ENCODE peak calls at places on chromosomes 16 and 17, in ten cellular contexts. R is CD8-positive, alpha-beta memory T cell; X is lung; Z is mesenchymal stem cell; I is thoracic aorta; W is uterus; O is HAP-1; B is colonic mucosa; F is left lung; A is Peyer's patch. M is an unnamed sample. For H3K4me1 and H3K9me3, the result is how much of the 10 kb centered on the place peaks cover.

GRCh38 chr16:86768231-86768791 is 190.0 kb downstream of the FOXL1 start:
- DNase-seq in R (no peak), X (no peak), Z (no peak), I (no peak), W (no peak), O (no peak), B (no peak), F (no peak), A (no peak), M (no peak)

GRCh38 chr16:11602321-11602720 is 15.6 kb upstream of the LITAF start:
- DNase-seq in R (no peak), X (no peak), Z (no peak), I (no peak), W (no peak), O (no peak), B (no peak), F (no peak), A (no peak), M (no peak)

GRCh38 chr17:74760404-74761105 is 12.1 kb downstream of the NHERF1 start:
- DNase-seq in R (no peak), X (no peak), Z (no peak), I (no peak), W (no peak), O (peak), B (no peak), F (no peak), A (no peak), M (no peak)

GRCh38 chr17:20142268-20142667 is 133.1 kb downstream of the SPECC1 start:
- DNase-seq in R (no peak), X (no peak), Z (no peak), I (no peak), W (no peak), O (no peak), B (no peak), F (no peak), A (no peak), M (no peak)

GRCh38 chr16:79651363-79651762 is 50.8 kb upstream of the MAF start:
- DNase-seq in R (no peak), X (peak), Z (peak), I (peak), W (peak), O (no peak), B (peak), F (peak), A (peak), M (no peak)

GRCh38 chr17:41196068-41196467 is 6.4 kb downstream of the KRTAP9-1 start:
- DNase-seq in R (no peak), X (no peak), Z (no peak), I (no peak), W (no peak), O (no peak), B (no peak), F (no peak), A (no peak), M (no peak)

GRCh38 chr16:22670551-22670970 is 143.4 kb upstream of the HS3ST2 start:
- DNase-seq in R (no peak), X (no peak), Z (no peak), I (no peak), W (no peak), O (peak), B (no peak), F (no peak), A (no peak), M (no peak)

GRCh38 chr17:64356304-64356686 is 34.4 kb downstream of the PECAM1 start:
- DNase-seq in R (no peak), X (no peak), Z (no peak), I (no peak), W (no peak), O (no peak), B (no peak), F (no peak), A (no peak), M (no peak)

GRCh38 chr16:48117217-48118105 is 38.3 kb downstream of the ABCC12 start:
- DNase-seq in R (peak), X (peak), Z (peak), I (no peak), W (no peak), O (peak), B (peak), F (no peak), A (peak), M (no peak)

GRCh38 chr17:44095647-44096496 is 25.3 kb downstream of the G6PC3 start:
- DNase-seq in R (no peak), X (peak), Z (peak), I (no peak), W (peak), O (peak), B (peak), F (peak), A (peak), M (no peak)

GRCh38 chr17:67293251-67294203 is 48.5 kb upstream of the HELZ start:
- DNase-seq in R (peak), X (peak), Z (peak), I (no peak), W (peak), O (peak), B (peak), F (peak), A (peak), M (no peak)

GRCh38 chr17:78390241-78391050 is 12.0 kb downstream of the PGS1 start:
- DNase-seq in R (no peak), X (no peak), Z (peak), I (no peak), W (peak), O (no peak), B (no peak), F (no peak), A (no peak), M (no peak)

GRCh38 chr16:89782489-89782888 is 34.0 kb downstream of the FANCA start:
- DNase-seq in R (no peak), X (no peak), Z (no peak), I (no peak), W (no peak), O (no peak), B (no peak), F (no peak), A (no peak), M (no peak)

GRCh38 chr16:84253173-84253572 is 13.4 kb upstream of the KCNG4 start:
- DNase-seq in R (no peak), X (no peak), Z (no peak), I (no peak), W (no peak), O (no peak), B (no peak), F (no peak), A (no peak), M (no peak)

GRCh38 chr16:3193221-3194212 is 5.5 kb downstream of the OR1F1 start:
- DNase-seq in R (no peak), X (no peak), Z (no peak), I (no peak), W (no peak), O (no peak), B (no peak), F (no peak), A (no peak), M (no peak)

GRCh38 chr17:45197555-45198334 is 23.9 kb upstream of the FMNL1 start:
- DNase-seq in R (peak), X (peak), Z (peak), I (peak), W (peak), O (peak), B (peak), F (peak), A (peak), M (peak)

GRCh38 chr16:71927383-71927782 is 32.1 kb downstream of the IST1 start:
- DNase-seq in R (no peak), X (peak), Z (peak), I (peak), W (peak), O (peak), B (peak), F (no peak), A (peak), M (no peak)

GRCh38 chr17:33284022-33284421 is 9.1 kb downstream of the ASIC2 start:
- DNase-seq in R (no peak), X (no peak), Z (peak), I (peak), W (peak), O (no peak), B (peak), F (peak), A (peak), M (no peak)

GRCh38 chr16:80806957-80807356 is 2.6 kb upstream of the CDYL2 start:
- DNase-seq in R (no peak), X (no peak), Z (peak), I (no peak), W (no peak), O (no peak), B (no peak), F (no peak), A (no peak), M (no peak)

GRCh38 chr17:49067163-49067562 is 65.4 kb upstream of the B4GALNT2 start:
- DNase-seq in R (no peak), X (no peak), Z (no peak), I (no peak), W (no peak), O (no peak), B (no peak), F (no peak), A (no peak), M (no peak)

GRCh38 chr17:38464251-38464722 is 36.0 kb downstream of the ARHGAP23 start:
- DNase-seq in R (no peak), X (no peak), Z (no peak), I (peak), W (peak), O (no peak), B (no peak), F (no peak), A (no peak), M (no peak)

GRCh38 chr16:886084-886543 is 84.7 kb downstream of the LMF1 start:
- DNase-seq in R (no peak), X (no peak), Z (peak), I (no peak), W (no peak), O (no peak), B (no peak), F (peak), A (no peak), M (no peak)

GRCh38 chr17:46832945-46833839 is 14.7 kb upstream of the WNT3 start:
- DNase-seq in R (no peak), X (no peak), Z (no peak), I (no peak), W (no peak), O (no peak), B (no peak), F (no peak), A (no peak), M (no peak)

GRCh38 chr17:68860941-68861340 is 94.3 kb downstream of the ABCA8 start:
- DNase-seq in R (no peak), X (no peak), Z (no peak), I (no peak), W (no peak), O (no peak), B (no peak), F (no peak), A (no peak), M (no peak)

GRCh38 chr17:75925912-75926311 is 14.9 kb downstream of the FBF1 start:
- DNase-seq in R (no peak), X (no peak), Z (no peak), I (no peak), W (no peak), O (no peak), B (no peak), F (no peak), A (no peak), M (no peak)

GRCh38 chr16:53821487-53821886 is 117.5 kb downstream of the FTO start:
- DNase-seq in R (no peak), X (no peak), Z (peak), I (no peak), W (no peak), O (no peak), B (no peak), F (no peak), A (no peak), M (no peak)

GRCh38 chr16:71919033-71919432 is 23.7 kb downstream of the IST1 start:
- DNase-seq in R (no peak), X (no peak), Z (no peak), I (no peak), W (no peak), O (no peak), B (no peak), F (no peak), A (no peak), M (no peak)

GRCh38 chr17:2025622-2026309 is 632 bp upstream of the RTN4RL1 start:
- DNase-seq in R (no peak), X (peak), Z (peak), I (no peak), W (peak), O (peak), B (peak), F (peak), A (peak), M (no peak)

GRCh38 chr16:75256059-75256870 is 4.8 kb upstream of the BCAR1 start:
- DNase-seq in R (no peak), X (no peak), Z (peak), I (no peak), W (peak), O (no peak), B (no peak), F (peak), A (no peak), M (no peak)

GRCh38 chr16:27798241-27798640 is 248.3 kb downstream of the KATNIP start:
- DNase-seq in R (no peak), X (no peak), Z (no peak), I (no peak), W (no peak), O (no peak), B (no peak), F (no peak), A (no peak), M (no peak)

GRCh38 chr17:40019140-40019991 is 4.1 kb downstream of the CSF3 start:
- DNase-seq in R (no peak), X (no peak), Z (no peak), I (no peak), W (peak), O (no peak), B (no peak), F (no peak), A (no peak), M (no peak)
- H3K4me3 ChIP-seq in R (no peak), X (no peak), Z (peak), I (no peak), W (no peak), O (no peak), B (no peak), F (no peak), A (no peak), M (no peak)

GRCh38 chr17:77361986-77362620 is 221.3 kb downstream of the SEC14L1 start:
- DNase-seq in R (no peak), X (no peak), Z (no peak), I (no peak), W (no peak), O (no peak), B (no peak), F (no peak), A (peak), M (no peak)
- H3K4me1 ChIP-seq in R (half or more), X (under half), Z (under half), I (under half), W (under half), O (under half), B (under half), F (half or more), A (under half), M (under half)

GRCh38 chr16:24572069-24572468 is 32.7 kb downstream of the RBBP6 start:
- DNase-seq in R (no peak), X (no peak), Z (no peak), I (no peak), W (no peak), O (no peak), B (no peak), F (no peak), A (no peak), M (no peak)

GRCh38 chr16:24562811-24563210 is 23.4 kb downstream of the RBBP6 start:
- DNase-seq in R (no peak), X (no peak), Z (no peak), I (no peak), W (no peak), O (no peak), B (no peak), F (no peak), A (no peak), M (no peak)

GRCh38 chr16:24573141-24573540 is 33.8 kb downstream of the RBBP6 start:
- DNase-seq in R (no peak), X (no peak), Z (no peak), I (no peak), W (no peak), O (no peak), B (no peak), F (no peak), A (no peak), M (no peak)

GRCh38 chr16:24568392-24568791 is 29.0 kb downstream of the RBBP6 start:
- DNase-seq in R (no peak), X (no peak), Z (no peak), I (no peak), W (no peak), O (no peak), B (no peak), F (no peak), A (no peak), M (no peak)
- H3K9me3 ChIP-seq in R (under half), X (under half), Z (under half), I (under half), W (under half), O (under half), B (under half), F (under half), A (under half), M (under half)

GRCh38 chr17:34581446-34582184 is 2.2 kb downstream of the TMEM132E start:
- DNase-seq in R (no peak), X (no peak), Z (no peak), I (no peak), W (no peak), O (no peak), B (no peak), F (no peak), A (no peak), M (no peak)
- H3K4me3 ChIP-seq in R (no peak), X (no peak), Z (no peak), I (peak), W (peak), O (peak), B (peak), F (peak), A (peak), M (no peak)

DNA sequence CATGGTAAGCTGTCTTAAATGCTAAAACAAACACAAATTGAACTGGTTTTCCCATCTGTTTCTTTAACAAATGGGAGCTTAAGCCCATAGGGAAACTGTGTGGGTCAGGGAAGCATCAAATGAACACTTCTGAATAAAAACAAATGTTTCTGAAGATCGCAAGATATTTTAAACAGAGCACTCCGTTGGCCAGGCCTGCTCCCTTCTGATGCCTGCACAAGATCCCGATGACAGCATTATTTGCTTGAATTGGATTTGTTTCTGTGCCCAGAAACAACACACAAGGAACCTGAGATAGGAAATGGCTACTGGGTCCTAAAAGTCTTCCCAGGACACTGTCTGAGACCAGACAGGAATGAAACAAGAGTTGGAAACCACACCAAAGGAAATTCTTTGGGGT is 425.8 kb upstream of the ZFHX3 start:
- DNase-seq in R (no peak), X (no peak), Z (no peak), I (no peak), W (no peak), O (no peak), B (no peak), F (no peak), A (no peak), M (no peak)
- H3K4me1 ChIP-seq in R (under half), X (under half), Z (under half), I (under half), W (under half), O (under half), B (under half), F (under half), A (under half), M (under half)

GRCh38 chr17:27079660-27080059 is 214.3 kb upstream of the WSB1 start:
- DNase-seq in R (no peak), X (no peak), Z (no peak), I (no peak), W (no peak), O (no peak), B (no peak), F (no peak), A (no peak), M (no peak)

GRCh38 chr17:27078296-27078695 is 215.6 kb upstream of the WSB1 start:
- DNase-seq in R (no peak), X (no peak), Z (no peak), I (no peak), W (no peak), O (no peak), B (no peak), F (no peak), A (no peak), M (no peak)

GRCh38 chr17:27082023-27082774 is 211.7 kb upstream of the WSB1 start:
- DNase-seq in R (no peak), X (no peak), Z (no peak), I (no peak), W (no peak), O (no peak), B (no peak), F (no peak), A (no peak), M (no peak)

GRCh38 chr17:27072885-27073284 is 221.0 kb upstream of the WSB1 start:
- DNase-seq in R (no peak), X (no peak), Z (no peak), I (no peak), W (no peak), O (no peak), B (no peak), F (no peak), A (no peak), M (no peak)

GRCh38 chr17:27076814-27077213 is 217.1 kb upstream of the WSB1 start:
- DNase-seq in R (no peak), X (no peak), Z (no peak), I (no peak), W (no peak), O (no peak), B (no peak), F (no peak), A (no peak), M (no peak)
- H3K9me3 ChIP-seq in R (under half), X (under half), Z (under half), I (under half), W (under half), O (under half), B (under half), F (under half), A (under half), M (under half)

GRCh38 chr17:80152057-80152831 is 5.3 kb upstream of the EIF4A3 start:
- DNase-seq in R (no peak), X (no peak), Z (peak), I (no peak), W (no peak), O (no peak), B (no peak), F (no peak), A (no peak), M (no peak)

GRCh38 chr17:80151333-80151732 is 4.4 kb upstream of the EIF4A3 start:
- DNase-seq in R (no peak), X (no peak), Z (peak), I (no peak), W (no peak), O (no peak), B (no peak), F (no peak), A (no peak), M (no peak)

GRCh38 chr17:80153004-80153403 is 6.1 kb upstream of the EIF4A3 start:
- DNase-seq in R (no peak), X (no peak), Z (no peak), I (no peak), W (no peak), O (peak), B (no peak), F (no peak), A (no peak), M (no peak)

GRCh38 chr17:80158846-80159245 is 11.0 kb upstream of the CARD14 start:
- DNase-seq in R (no peak), X (no peak), Z (no peak), I (no peak), W (no peak), O (no peak), B (no peak), F (no peak), A (no peak), M (no peak)

DNA sequence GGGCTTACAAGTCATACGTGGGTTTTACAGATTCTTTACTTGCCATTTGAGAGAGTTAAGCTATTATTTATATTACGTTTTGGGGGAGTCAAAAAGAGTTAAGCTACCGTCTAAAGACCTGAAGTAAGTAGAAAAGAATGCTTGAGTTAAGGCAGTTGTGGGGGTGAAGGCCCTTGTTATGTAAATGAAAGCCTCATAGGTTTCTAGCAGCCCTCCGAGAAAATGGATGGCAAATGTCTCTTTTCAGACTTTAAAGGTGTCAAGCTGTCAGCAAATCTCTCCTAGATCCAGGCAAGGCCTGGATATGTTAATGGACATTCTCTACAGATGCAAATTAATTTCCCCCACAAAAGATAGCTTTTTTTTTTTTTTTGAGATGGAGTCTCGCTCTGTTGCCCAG is 7.2 kb upstream of the EIF4A3 start:
- DNase-seq in R (no peak), X (no peak), Z (no peak), I (no peak), W (no peak), O (peak), B (no peak), F (no peak), A (no peak), M (no peak)
- H3K4me3 ChIP-seq in R (no peak), X (no peak), Z (no peak), I (no peak), W (no peak), O (no peak), B (no peak), F (no peak), A (no peak), M (no peak)

GRCh38 chr17:6811520-6811919 is 20.0 kb downstream of the TEKT1 start:
- DNase-seq in R (no peak), X (no peak), Z (no peak), I (no peak), W (no peak), O (no peak), B (no peak), F (no peak), A (no peak), M (no peak)
- H3K4me1 ChIP-seq in R (under half), X (under half), Z (under half), I (under half), W (under half), O (under half), B (under half), F (under half), A (under half), M (under half)

GRCh38 chr17:27081002-27081638 is 212.8 kb upstream of the WSB1 start:
- DNase-seq in R (no peak), X (no peak), Z (no peak), I (no peak), W (no peak), O (no peak), B (no peak), F (no peak), A (no peak), M (no peak)
- H3K9me3 ChIP-seq in R (under half), X (under half), Z (under half), I (under half), W (under half), O (under half), B (under half), F (under half), A (under half), M (under half)